ENCODE peak calls at places on chromosomes 7 and 10, in six cellular contexts. U is hepatocyte, G is neural progenitor cell, Y is dorsolateral prefrontal cortex, T is Peyer's patch, X is testis. K is an unnamed sample.

GRCh38 chr10:78451592-78451991 is 417.9 kb downstream of the RPS24 start:
- DNase-seq in Y (no peak), T (no peak), X (peak; percentile 36), U (peak; percentile 57), G (peak; percentile 69), K (peak; percentile 91)

GRCh38 chr10:48608926-48609325 is 4.1 kb upstream of the ARHGAP22 start:
- DNase-seq in T (no peak), X (no peak), G (no peak), Y (no peak), U (no peak), K (no peak)

GRCh38 chr10:126564297-126564888 is 106.1 kb downstream of the C10orf90 start:
- DNase-seq in Y (no peak), X (no peak), U (no peak), T (no peak), G (no peak), K (no peak)

GRCh38 chr7:94395141-94396041 is 696 bp downstream of the COL1A2 start:
- DNase-seq in U (peak; percentile 85), Y (no peak), G (peak; percentile 79), X (peak; percentile 83), T (peak; percentile 38), K (peak; percentile 67)

GRCh38 chr10:61744469-61744868 is 81.7 kb downstream of the CABCOCO1 start:
- DNase-seq in U (no peak), X (no peak), G (no peak), T (no peak), Y (no peak), K (no peak)

GRCh38 chr7:5598261-5598761 is 174.7 kb upstream of the TNRC18 start:
- DNase-seq in Y (no peak), X (peak; percentile 45), G (peak; percentile 77), T (no peak), U (no peak), K (peak; percentile 92)

GRCh38 chr10:19656420-19657042 is 159.7 kb upstream of the PLXDC2 start:
- DNase-seq in T (no peak), X (no peak), Y (no peak), G (no peak), U (no peak), K (no peak)

GRCh38 chr7:90596745-90597526 is 815 bp downstream of the CDK14 start:
- DNase-seq in X (no peak), T (no peak), Y (no peak), U (peak; percentile 40), G (peak; percentile 40), K (no peak)

GRCh38 chr10:62062028-62062427 is 160.5 kb downstream of the ARID5B start:
- DNase-seq in T (no peak), Y (no peak), G (no peak), U (no peak), X (no peak), K (no peak)

GRCh38 chr10:67666416-67667043 is 29.5 kb downstream of the CTNNA3 start:
- DNase-seq in G (no peak), X (no peak), Y (no peak), U (peak; percentile 19), T (no peak), K (no peak)

GRCh38 chr7:142168746-142169145 is 57.2 kb downstream of the MGAM2 start:
- DNase-seq in U (peak; percentile 24), Y (no peak), X (no peak), T (no peak), G (peak; percentile 15), K (no peak)

GRCh38 chr7:127736511-127736910 is 84.5 kb downstream of the SND1 start:
- DNase-seq in T (no peak), X (no peak), Y (no peak), U (no peak), G (no peak), K (no peak)

GRCh38 chr10:53664620-53665019 is 892.0 kb upstream of the MBL2 start:
- DNase-seq in G (peak; percentile 14), T (no peak), X (no peak), U (peak; percentile 60), Y (no peak), K (no peak)

GRCh38 chr10:44020322-44021111 is 364.4 kb downstream of the CXCL12 start:
- DNase-seq in T (no peak), G (no peak), X (no peak), U (no peak), Y (no peak), K (no peak)

GRCh38 chr7:76065016-76065612 is 17.2 kb downstream of the MDH2 start:
- DNase-seq in X (no peak), U (no peak), Y (no peak), G (no peak), T (no peak), K (no peak)

GRCh38 chr10:84493951-84494848 is 165.8 kb downstream of the CCSER2 start:
- DNase-seq in T (no peak), X (no peak), U (peak; percentile 36), G (no peak), Y (no peak), K (no peak)

GRCh38 chr7:106757846-106758245 is 96.9 kb upstream of the CCDC71L start:
- DNase-seq in T (no peak), Y (no peak), X (peak; percentile 30), U (no peak), G (no peak), K (no peak)

GRCh38 chr7:115232041-115232440 is 310.1 kb downstream of the MDFIC start:
- DNase-seq in U (no peak), G (no peak), Y (no peak), T (no peak), X (no peak), K (no peak)

GRCh38 chr7:28750981-28751380 is 207.1 kb downstream of the TRIL start:
- DNase-seq in X (no peak), U (no peak), Y (no peak), T (no peak), G (peak; percentile 17), K (no peak)

GRCh38 chr10:87918254-87918859 is 54.9 kb downstream of the PTEN start:
- DNase-seq in T (no peak), X (no peak), G (no peak), U (no peak), Y (no peak), K (no peak)

GRCh38 chr10:59432207-59432900 is 70.0 kb upstream of the FAM13C start:
- DNase-seq in G (no peak), Y (no peak), T (no peak), X (no peak), U (no peak), K (no peak)

GRCh38 chr10:71998840-71999194 is 34.6 kb downstream of the CHST3 start:
- DNase-seq in T (no peak), G (no peak), Y (no peak), X (peak; percentile 77), U (peak; percentile 75), K (no peak)

GRCh38 chr7:1567893-1568292 is 1.9 kb downstream of the PSMG3 start:
- DNase-seq in Y (peak; percentile 82), U (peak; percentile 65), X (no peak), G (no peak), T (no peak), K (no peak)

GRCh38 chr10:132910901-132911711 is 31.3 kb downstream of the CFAP46 start:
- DNase-seq in U (no peak), G (no peak), X (no peak), Y (peak; percentile 27), T (no peak), K (no peak)

GRCh38 chr10:35822316-35822715 is 180.2 kb upstream of the FZD8 start:
- DNase-seq in X (peak; percentile 87), G (peak; percentile 49), U (peak; percentile 65), Y (peak; percentile 85), T (peak; percentile 16), K (peak; percentile 98)

GRCh38 chr10:34612446-34612845 is 202.7 kb downstream of the PARD3 start:
- DNase-seq in X (no peak), U (no peak), Y (no peak), T (no peak), G (no peak), K (no peak)
- H3K27ac ChIP-seq in X (no peak overlapping the region), U (no peak overlapping the region), Y (no peak overlapping the region), T (no peak overlapping the region), G (no peak overlapping the region), K (no peak overlapping the region)

GRCh38 chr10:122466866-122467470 is 5.6 kb downstream of the HTRA1 start:
- DNase-seq in Y (no peak), U (no peak), G (no peak), T (no peak), X (no peak), K (no peak)
- H3K4me3 ChIP-seq in Y (peak overlapping the region; percentile 92), U (no peak overlapping the region), G (no peak overlapping the region), T (no peak overlapping the region), X (no peak overlapping the region), K (no peak overlapping the region)

DNA sequence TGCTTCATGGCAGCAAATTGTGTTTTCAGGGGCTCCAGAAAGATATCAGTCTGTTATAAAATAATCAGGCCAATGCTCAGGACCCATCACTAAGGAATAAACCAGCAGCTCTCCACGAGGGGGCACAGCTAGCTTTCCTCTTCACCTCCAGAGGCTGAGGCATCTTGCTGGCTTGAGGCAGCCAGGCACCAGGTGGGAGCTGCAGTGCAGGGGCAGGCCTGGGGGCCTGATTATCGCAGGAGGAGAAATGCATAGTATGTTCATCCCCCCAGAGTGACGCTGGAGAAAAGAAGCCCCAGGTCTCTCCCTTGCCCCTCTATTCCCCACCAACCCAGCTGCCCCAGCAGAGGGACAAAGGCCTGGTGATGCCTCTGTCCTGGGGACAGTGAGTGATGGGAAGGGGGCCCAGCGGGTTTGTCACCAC is 128.3 kb upstream of the FAM20C start:
- DNase-seq in T (peak; percentile 24), X (peak; percentile 89), Y (peak; percentile 81), U (peak; percentile 81), G (peak; percentile 77), K (peak; percentile 83)
- TF ChIP-seq CTCF in T (peak; percentile 44), X (peak; percentile 48), Y (peak; percentile 73), U (peak; percentile 75), G (peak; percentile 59), K (peak; percentile 72)

GRCh38 chr7:105321754-105322455 is 66.8 kb downstream of the SRPK2 start:
- DNase-seq in G (no peak), Y (no peak), X (no peak), T (no peak), U (no peak), K (no peak)

GRCh38 chr7:105320896-105321295 is 67.8 kb downstream of the SRPK2 start:
- DNase-seq in Y (no peak), G (no peak), U (no peak), X (no peak), T (no peak), K (no peak)

GRCh38 chr7:105327201-105327600 is 61.5 kb downstream of the SRPK2 start:
- DNase-seq in T (no peak), U (no peak), Y (no peak), X (no peak), G (no peak), K (no peak)

GRCh38 chr7:105323366-105323765 is 65.4 kb downstream of the SRPK2 start:
- DNase-seq in U (no peak), X (no peak), G (no peak), T (no peak), Y (no peak), K (no peak)

DNA sequence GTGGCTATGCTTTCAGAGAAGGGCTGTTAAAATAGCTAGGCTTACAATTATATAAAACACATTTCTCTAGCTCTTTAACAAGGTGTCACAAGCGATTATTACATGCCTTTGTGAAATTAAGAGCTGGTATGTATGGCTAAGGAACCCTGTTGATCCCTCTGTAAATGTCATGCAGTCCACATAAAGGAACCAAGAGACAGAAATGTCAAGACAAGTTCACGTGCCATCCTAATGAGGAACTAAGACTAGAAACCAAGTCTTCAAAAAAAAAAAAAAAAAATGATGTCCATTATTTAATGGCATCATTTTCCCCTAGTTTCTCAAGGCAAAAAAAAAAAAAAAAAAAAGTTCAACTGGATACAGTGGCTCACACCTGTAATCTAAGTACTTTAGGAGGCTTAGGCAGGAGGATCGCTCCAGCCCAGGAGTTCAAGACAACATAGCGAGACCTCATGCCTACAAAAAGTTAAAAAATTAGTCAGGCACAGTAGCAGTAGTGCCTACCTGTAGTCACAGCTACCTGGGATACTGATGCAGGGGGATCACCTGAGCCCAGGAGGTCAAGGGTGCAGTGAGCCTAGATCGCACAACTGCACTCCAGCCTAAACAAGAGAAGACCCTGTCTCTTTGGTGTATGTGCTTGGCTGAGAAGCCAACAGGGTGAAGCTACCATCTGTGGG is 63.4 kb downstream of the SRPK2 start:
- DNase-seq in T (no peak), Y (no peak), G (no peak), U (no peak), X (no peak), K (no peak)
- H3K27ac ChIP-seq in T (no peak overlapping the region), Y (no peak overlapping the region), G (no peak overlapping the region), U (no peak overlapping the region), X (no peak overlapping the region), K (no peak overlapping the region)